ENCODE peak calls at places on chromosomes 5 and 9, in nine cellular contexts. One of them, this sample, is unnamed.

GRCh38 chr5:146440870-146441495 is 6.2 kb upstream of the TCERG1 start:
- DNase-seq in BE2C: no peak
- DNase-seq in sigmoid colon: no peak
- DNase-seq in heart left ventricle: no peak
- DNase-seq in fibroblast of mammary gland: peak
- DNase-seq in foreskin fibroblast: peak
- DNase-seq in HFF-Myc: peak
- DNase-seq in IMR-90: no peak
- DNase-seq in fibroblast of lung: no peak
- DNase-seq in this sample: no peak

GRCh38 chr5:94830520-94830919 is 212.1 kb downstream of the SLF1 start:
- DNase-seq in BE2C: peak
- DNase-seq in sigmoid colon: no peak
- DNase-seq in heart left ventricle: no peak
- DNase-seq in fibroblast of mammary gland: peak
- DNase-seq in foreskin fibroblast: peak
- DNase-seq in HFF-Myc: no peak
- DNase-seq in IMR-90: no peak
- DNase-seq in fibroblast of lung: peak
- DNase-seq in this sample: no peak

GRCh38 chr9:95509851-95510529 is 6.8 kb downstream of the PTCH1 start:
- DNase-seq in BE2C: peak
- DNase-seq in sigmoid colon: no peak
- DNase-seq in heart left ventricle: peak
- DNase-seq in fibroblast of mammary gland: no peak
- DNase-seq in foreskin fibroblast: no peak
- DNase-seq in HFF-Myc: no peak
- DNase-seq in IMR-90: no peak
- DNase-seq in fibroblast of lung: no peak
- DNase-seq in this sample: no peak

GRCh38 chr9:127116946-127117345 is 5.5 kb downstream of the ANGPTL2 start:
- DNase-seq in BE2C: peak
- DNase-seq in sigmoid colon: no peak
- DNase-seq in heart left ventricle: no peak
- DNase-seq in fibroblast of mammary gland: peak
- DNase-seq in foreskin fibroblast: no peak
- DNase-seq in HFF-Myc: no peak
- DNase-seq in IMR-90: peak
- DNase-seq in fibroblast of lung: no peak
- DNase-seq in this sample: no peak

GRCh38 chr9:114163517-114163924 is 8.2 kb downstream of the COL27A1 start:
- DNase-seq in BE2C: no peak
- DNase-seq in sigmoid colon: no peak
- DNase-seq in heart left ventricle: peak
- DNase-seq in fibroblast of mammary gland: peak
- DNase-seq in foreskin fibroblast: peak
- DNase-seq in HFF-Myc: no peak
- DNase-seq in IMR-90: peak
- DNase-seq in fibroblast of lung: peak
- DNase-seq in this sample: no peak

GRCh38 chr9:135500071-135500524 is 384 bp upstream of the MRPS2 start:
- DNase-seq in BE2C: no peak
- DNase-seq in sigmoid colon: no peak
- DNase-seq in heart left ventricle: no peak
- DNase-seq in fibroblast of mammary gland: peak
- DNase-seq in foreskin fibroblast: no peak
- DNase-seq in HFF-Myc: no peak
- DNase-seq in IMR-90: peak
- DNase-seq in fibroblast of lung: peak
- DNase-seq in this sample: no peak

GRCh38 chr5:43075319-43076293 is 35.5 kb upstream of the ANXA2R start:
- DNase-seq in BE2C: no peak
- DNase-seq in sigmoid colon: no peak
- DNase-seq in heart left ventricle: peak
- DNase-seq in fibroblast of mammary gland: peak
- DNase-seq in foreskin fibroblast: no peak
- DNase-seq in HFF-Myc: no peak
- DNase-seq in IMR-90: no peak
- DNase-seq in fibroblast of lung: no peak
- DNase-seq in this sample: no peak

GRCh38 chr5:72817076-72817476 is 615 bp downstream of the TNPO1 start:
- DNase-seq in BE2C: peak
- DNase-seq in sigmoid colon: peak
- DNase-seq in heart left ventricle: peak
- DNase-seq in fibroblast of mammary gland: peak
- DNase-seq in foreskin fibroblast: peak
- DNase-seq in HFF-Myc: no peak
- DNase-seq in IMR-90: peak
- DNase-seq in fibroblast of lung: peak
- DNase-seq in this sample: no peak

GRCh38 chr9:91817493-91818225 is 132.4 kb downstream of the ROR2 start:
- DNase-seq in BE2C: no peak
- DNase-seq in sigmoid colon: peak
- DNase-seq in heart left ventricle: no peak
- DNase-seq in fibroblast of mammary gland: peak
- DNase-seq in foreskin fibroblast: peak
- DNase-seq in HFF-Myc: peak
- DNase-seq in IMR-90: peak
- DNase-seq in fibroblast of lung: peak
- DNase-seq in this sample: no peak

GRCh38 chr9:108885643-108886348 is 23.7 kb downstream of the ACTL7A start:
- DNase-seq in BE2C: peak
- DNase-seq in sigmoid colon: no peak
- DNase-seq in heart left ventricle: no peak
- DNase-seq in fibroblast of mammary gland: peak
- DNase-seq in foreskin fibroblast: peak
- DNase-seq in HFF-Myc: peak
- DNase-seq in IMR-90: peak
- DNase-seq in fibroblast of lung: peak
- DNase-seq in this sample: no peak

GRCh38 chr5:143140492-143141231 is 262.8 kb downstream of the NR3C1 start:
- DNase-seq in BE2C: no peak
- DNase-seq in sigmoid colon: no peak
- DNase-seq in heart left ventricle: no peak
- DNase-seq in fibroblast of mammary gland: no peak
- DNase-seq in foreskin fibroblast: no peak
- DNase-seq in HFF-Myc: no peak
- DNase-seq in IMR-90: no peak
- DNase-seq in fibroblast of lung: no peak
- DNase-seq in this sample: peak

GRCh38 chr9:132494857-132495256 is 84.8 kb downstream of the CFAP77 start:
- DNase-seq in BE2C: no peak
- DNase-seq in sigmoid colon: no peak
- DNase-seq in heart left ventricle: no peak
- DNase-seq in fibroblast of mammary gland: peak
- DNase-seq in foreskin fibroblast: no peak
- DNase-seq in HFF-Myc: no peak
- DNase-seq in IMR-90: no peak
- DNase-seq in fibroblast of lung: no peak
- DNase-seq in this sample: no peak

GRCh38 chr5:96582343-96582742 is 79.8 kb upstream of the CAST start:
- DNase-seq in BE2C: peak
- DNase-seq in sigmoid colon: no peak
- DNase-seq in heart left ventricle: no peak
- DNase-seq in fibroblast of mammary gland: peak
- DNase-seq in foreskin fibroblast: no peak
- DNase-seq in HFF-Myc: no peak
- DNase-seq in IMR-90: peak
- DNase-seq in fibroblast of lung: peak
- DNase-seq in this sample: no peak

GRCh38 chr5:168737066-168737465 is 157.9 kb upstream of the PANK3 start:
- DNase-seq in BE2C: no peak
- DNase-seq in sigmoid colon: no peak
- DNase-seq in heart left ventricle: no peak
- DNase-seq in fibroblast of mammary gland: no peak
- DNase-seq in foreskin fibroblast: no peak
- DNase-seq in HFF-Myc: no peak
- DNase-seq in IMR-90: no peak
- DNase-seq in fibroblast of lung: no peak
- DNase-seq in this sample: no peak

GRCh38 chr9:13721481-13722235 is 442.2 kb upstream of the MPDZ start:
- DNase-seq in BE2C: no peak
- DNase-seq in sigmoid colon: no peak
- DNase-seq in heart left ventricle: no peak
- DNase-seq in fibroblast of mammary gland: peak
- DNase-seq in foreskin fibroblast: no peak
- DNase-seq in HFF-Myc: no peak
- DNase-seq in IMR-90: peak
- DNase-seq in fibroblast of lung: peak
- DNase-seq in this sample: no peak

GRCh38 chr9:89886281-89886700 is 281.5 kb downstream of the GADD45G start:
- DNase-seq in BE2C: no peak
- DNase-seq in sigmoid colon: no peak
- DNase-seq in heart left ventricle: no peak
- DNase-seq in fibroblast of mammary gland: no peak
- DNase-seq in foreskin fibroblast: no peak
- DNase-seq in HFF-Myc: no peak
- DNase-seq in IMR-90: no peak
- DNase-seq in fibroblast of lung: no peak
- DNase-seq in this sample: no peak

GRCh38 chr5:134438268-134438622 is 26.6 kb upstream of the CDKN2AIPNL start:
- DNase-seq in BE2C: no peak
- DNase-seq in sigmoid colon: no peak
- DNase-seq in heart left ventricle: no peak
- DNase-seq in fibroblast of mammary gland: peak
- DNase-seq in foreskin fibroblast: peak
- DNase-seq in HFF-Myc: no peak
- DNase-seq in IMR-90: peak
- DNase-seq in fibroblast of lung: peak
- DNase-seq in this sample: no peak

GRCh38 chr5:147113967-147114366 is 120.9 kb upstream of the STK32A start:
- DNase-seq in BE2C: no peak
- DNase-seq in sigmoid colon: no peak
- DNase-seq in heart left ventricle: no peak
- DNase-seq in fibroblast of mammary gland: no peak
- DNase-seq in foreskin fibroblast: no peak
- DNase-seq in HFF-Myc: no peak
- DNase-seq in IMR-90: no peak
- DNase-seq in fibroblast of lung: no peak
- DNase-seq in this sample: no peak

GRCh38 chr9:110047232-110047954 is 160.6 kb downstream of the C9orf152 start:
- DNase-seq in BE2C: no peak
- DNase-seq in sigmoid colon: no peak
- DNase-seq in heart left ventricle: no peak
- DNase-seq in fibroblast of mammary gland: no peak
- DNase-seq in foreskin fibroblast: no peak
- DNase-seq in HFF-Myc: no peak
- DNase-seq in IMR-90: no peak
- DNase-seq in fibroblast of lung: no peak
- DNase-seq in this sample: no peak
- H3K4me3 ChIP-seq in BE2C: no peak
- H3K4me3 ChIP-seq in sigmoid colon: no peak
- H3K4me3 ChIP-seq in heart left ventricle: peak
- H3K4me3 ChIP-seq in fibroblast of mammary gland: no peak
- H3K4me3 ChIP-seq in foreskin fibroblast: no peak
- H3K4me3 ChIP-seq in HFF-Myc: no peak
- H3K4me3 ChIP-seq in IMR-90: no peak
- H3K4me3 ChIP-seq in fibroblast of lung: no peak
- H3K4me3 ChIP-seq in this sample: no peak

DNA sequence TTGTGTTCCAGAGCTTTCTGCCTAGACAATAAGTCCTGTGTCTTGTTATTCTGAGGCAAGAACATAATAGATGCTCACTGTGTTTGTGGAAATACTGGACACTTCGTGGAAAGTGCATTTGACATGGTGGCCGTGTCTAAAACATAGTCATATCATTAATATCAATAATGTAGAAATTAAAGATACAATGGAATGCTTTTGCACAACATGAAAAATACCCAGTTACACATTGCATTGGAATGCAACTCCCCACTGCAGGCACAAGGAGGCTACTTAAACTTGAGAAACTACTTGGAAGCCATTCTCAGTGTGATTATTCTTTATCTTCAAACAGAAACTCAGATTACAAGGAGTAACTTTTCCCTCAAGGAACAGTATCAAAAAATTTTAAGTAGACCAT is 145.3 kb upstream of the ZNF462 start:
- DNase-seq in BE2C: no peak
- DNase-seq in sigmoid colon: no peak
- DNase-seq in heart left ventricle: no peak
- DNase-seq in fibroblast of mammary gland: peak
- DNase-seq in foreskin fibroblast: peak
- DNase-seq in HFF-Myc: no peak
- DNase-seq in IMR-90: peak
- DNase-seq in fibroblast of lung: peak
- DNase-seq in this sample: no peak
- TF ChIP-seq CTCF in BE2C: no peak
- TF ChIP-seq CTCF in sigmoid colon: no peak
- TF ChIP-seq CTCF in heart left ventricle: no peak
- TF ChIP-seq CTCF in fibroblast of mammary gland: peak
- TF ChIP-seq CTCF in foreskin fibroblast: peak
- TF ChIP-seq CTCF in HFF-Myc: no peak
- TF ChIP-seq CTCF in IMR-90: no peak
- TF ChIP-seq CTCF in fibroblast of lung: peak
- TF ChIP-seq CTCF in this sample: no peak

GRCh38 chr9:93193978-93194377 is 10.0 kb downstream of the WNK2 start:
- DNase-seq in BE2C: no peak
- DNase-seq in sigmoid colon: no peak
- DNase-seq in heart left ventricle: no peak
- DNase-seq in fibroblast of mammary gland: no peak
- DNase-seq in foreskin fibroblast: no peak
- DNase-seq in HFF-Myc: no peak
- DNase-seq in IMR-90: no peak
- DNase-seq in fibroblast of lung: no peak
- DNase-seq in this sample: no peak

GRCh38 chr9:93192721-93193372 is 8.9 kb downstream of the WNK2 start:
- DNase-seq in BE2C: no peak
- DNase-seq in sigmoid colon: no peak
- DNase-seq in heart left ventricle: no peak
- DNase-seq in fibroblast of mammary gland: no peak
- DNase-seq in foreskin fibroblast: no peak
- DNase-seq in HFF-Myc: no peak
- DNase-seq in IMR-90: no peak
- DNase-seq in fibroblast of lung: no peak
- DNase-seq in this sample: no peak

GRCh38 chr9:93194584-93194983 is 10.6 kb downstream of the WNK2 start:
- DNase-seq in BE2C: no peak
- DNase-seq in sigmoid colon: no peak
- DNase-seq in heart left ventricle: no peak
- DNase-seq in fibroblast of mammary gland: no peak
- DNase-seq in foreskin fibroblast: no peak
- DNase-seq in HFF-Myc: no peak
- DNase-seq in IMR-90: no peak
- DNase-seq in fibroblast of lung: no peak
- DNase-seq in this sample: peak

GRCh38 chr9:93191354-93191660 is 7.4 kb downstream of the WNK2 start:
- DNase-seq in BE2C: no peak
- DNase-seq in sigmoid colon: no peak
- DNase-seq in heart left ventricle: no peak
- DNase-seq in fibroblast of mammary gland: no peak
- DNase-seq in foreskin fibroblast: no peak
- DNase-seq in HFF-Myc: no peak
- DNase-seq in IMR-90: no peak
- DNase-seq in fibroblast of lung: no peak
- DNase-seq in this sample: no peak

GRCh38 chr9:93193373-93193725 is 9.4 kb downstream of the WNK2 start:
- DNase-seq in BE2C: no peak
- DNase-seq in sigmoid colon: no peak
- DNase-seq in heart left ventricle: no peak
- DNase-seq in fibroblast of mammary gland: no peak
- DNase-seq in foreskin fibroblast: no peak
- DNase-seq in HFF-Myc: no peak
- DNase-seq in IMR-90: no peak
- DNase-seq in fibroblast of lung: no peak
- DNase-seq in this sample: no peak
- H3K4me3 ChIP-seq in BE2C: no peak
- H3K4me3 ChIP-seq in sigmoid colon: no peak
- H3K4me3 ChIP-seq in heart left ventricle: no peak
- H3K4me3 ChIP-seq in fibroblast of mammary gland: no peak
- H3K4me3 ChIP-seq in foreskin fibroblast: no peak
- H3K4me3 ChIP-seq in HFF-Myc: no peak
- H3K4me3 ChIP-seq in IMR-90: no peak
- H3K4me3 ChIP-seq in fibroblast of lung: no peak
- H3K4me3 ChIP-seq in this sample: no peak

GRCh38 chr5:122221857-122222256 is 90.2 kb upstream of the SNCAIP start:
- DNase-seq in BE2C: no peak
- DNase-seq in sigmoid colon: no peak
- DNase-seq in heart left ventricle: no peak
- DNase-seq in fibroblast of mammary gland: no peak
- DNase-seq in foreskin fibroblast: no peak
- DNase-seq in HFF-Myc: no peak
- DNase-seq in IMR-90: no peak
- DNase-seq in fibroblast of lung: no peak
- DNase-seq in this sample: no peak
- TF ChIP-seq CTCF in BE2C: no peak
- TF ChIP-seq CTCF in sigmoid colon: no peak
- TF ChIP-seq CTCF in heart left ventricle: no peak
- TF ChIP-seq CTCF in fibroblast of mammary gland: no peak
- TF ChIP-seq CTCF in foreskin fibroblast: no peak
- TF ChIP-seq CTCF in HFF-Myc: no peak
- TF ChIP-seq CTCF in IMR-90: no peak
- TF ChIP-seq CTCF in fibroblast of lung: no peak
- TF ChIP-seq CTCF in this sample: no peak